ENCODE peak calls at places on chromosomes 6 and 20, in seven cellular contexts. Y is adrenal gland; R is neural progenitor cell; G is prostate gland; B is spleen; S is CD4-positive, alpha-beta memory T cell; J is IMR-90. U is an unnamed sample. For H3K36me3, the result is how much of the 10 kb centered on the place peaks cover.

GRCh38 chr6:132209351-132209750 is 191.9 kb downstream of the MOXD1 start:
- DNase-seq in Y (no peak), R (no peak), G (no peak), B (no peak), S (no peak), J (no peak), U (no peak)

GRCh38 chr6:113049190-113049589 is 702.1 kb downstream of the RFPL4B start:
- DNase-seq in Y (no peak), R (no peak), G (no peak), B (no peak), S (no peak), J (peak), U (no peak)

GRCh38 chr6:17393335-17394191 is at the start of gene CAP2:
- DNase-seq in Y (peak), R (peak), G (peak), B (no peak), S (no peak), J (peak), U (no peak)

GRCh38 chr6:89596056-89596455 is 42.5 kb downstream of the LYRM2 start:
- DNase-seq in Y (no peak), R (no peak), G (no peak), B (no peak), S (no peak), J (no peak), U (peak)

GRCh38 chr6:13762648-13763441 is 51.2 kb upstream of the RANBP9 start:
- DNase-seq in Y (no peak), R (no peak), G (peak), B (no peak), S (peak), J (peak), U (peak)

GRCh38 chr20:13412806-13413445 is 191.9 kb downstream of the ISM1 start:
- DNase-seq in Y (no peak), R (no peak), G (no peak), B (no peak), S (no peak), J (peak), U (no peak)

GRCh38 chr6:104003803-104004516 is 855.8 kb downstream of the HACE1 start:
- DNase-seq in Y (no peak), R (no peak), G (no peak), B (no peak), S (no peak), J (no peak), U (no peak)

GRCh38 chr6:16320533-16321340 is 82.3 kb downstream of the GMPR start:
- DNase-seq in Y (no peak), R (no peak), G (no peak), B (no peak), S (no peak), J (peak), U (no peak)

GRCh38 chr6:55868910-55869479 is 6.4 kb downstream of the BMP5 start:
- DNase-seq in Y (no peak), R (no peak), G (peak), B (no peak), S (no peak), J (peak), U (no peak)

GRCh38 chr20:41437836-41438235 is 71.2 kb upstream of the EMILIN3 start:
- DNase-seq in Y (no peak), R (no peak), G (no peak), B (no peak), S (no peak), J (peak), U (no peak)

GRCh38 chr6:139996253-139996834 is 621.9 kb upstream of the CITED2 start:
- DNase-seq in Y (no peak), R (peak), G (no peak), B (no peak), S (no peak), J (no peak), U (peak)

GRCh38 chr6:110036408-110037302 is 58.5 kb downstream of the GPR6 start:
- DNase-seq in Y (no peak), R (no peak), G (peak), B (no peak), S (no peak), J (no peak), U (no peak)

DNA sequence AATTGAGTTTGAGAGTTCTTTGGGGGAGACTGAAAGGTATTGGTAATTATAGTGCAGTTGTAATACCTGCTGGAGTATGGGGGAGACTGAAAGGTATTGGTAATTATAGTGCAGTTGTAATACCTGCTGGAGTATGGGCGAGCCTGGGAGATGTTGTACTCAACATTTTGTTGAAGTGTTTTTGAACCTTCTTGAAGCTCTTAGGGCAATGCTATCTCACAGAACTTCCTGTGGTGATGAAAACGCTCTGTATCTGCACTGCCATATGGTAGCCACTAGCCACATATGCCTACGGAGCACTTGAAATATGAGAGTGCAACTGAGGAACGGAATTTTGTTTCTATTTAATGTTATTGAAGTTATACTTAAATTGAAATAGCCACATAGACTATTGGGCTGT is 95.1 kb upstream of the HDGFL1 start:
- DNase-seq in Y (no peak), R (no peak), G (no peak), B (no peak), S (no peak), J (no peak), U (no peak)
- H3K27ac ChIP-seq in Y (no peak), R (no peak), G (no peak), B (no peak), S (no peak), J (no peak), U (no peak)

DNA sequence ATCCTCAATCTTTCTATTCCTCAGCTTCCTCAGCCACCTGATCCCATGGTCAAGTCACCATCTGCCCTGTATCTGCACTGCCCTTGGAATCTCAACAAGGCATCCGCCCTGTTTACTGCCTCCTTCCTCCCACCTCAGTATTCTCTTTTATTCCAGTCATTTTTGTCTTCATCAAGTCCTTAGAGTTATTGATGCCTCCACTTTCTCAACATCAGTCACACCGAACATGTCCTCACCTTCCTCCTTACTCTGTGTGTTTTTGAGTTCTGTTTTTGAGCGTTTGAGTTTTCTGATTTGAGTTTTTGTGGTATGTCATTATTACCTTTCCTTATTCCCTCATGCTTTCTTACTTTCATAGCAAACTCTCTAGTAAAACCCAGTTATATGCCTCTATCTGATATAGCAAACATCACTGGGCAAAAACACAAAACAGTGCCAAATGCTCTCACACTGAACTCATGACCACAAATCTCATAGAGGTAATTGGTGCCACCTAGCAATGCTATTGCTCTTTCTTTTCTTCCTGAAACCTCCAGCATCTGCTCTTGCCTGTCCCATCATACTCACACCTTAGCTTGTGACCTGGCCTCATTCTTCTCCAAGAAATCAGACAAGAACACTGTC is 11.8 kb upstream of the GNRH2 start:
- DNase-seq in Y (no peak), R (no peak), G (no peak), B (no peak), S (no peak), J (no peak), U (no peak)
- H3K36me3 ChIP-seq in Y (under half), R (under half), G (under half), B (under half), S (half or more), J (under half), U (half or more)

GRCh38 chr6:54861846-54862616 is 15.5 kb downstream of the FAM83B start:
- DNase-seq in Y (no peak), R (no peak), G (no peak), B (no peak), S (no peak), J (no peak), U (no peak)

GRCh38 chr6:54856137-54856536 is 9.6 kb downstream of the FAM83B start:
- DNase-seq in Y (no peak), R (no peak), G (peak), B (no peak), S (no peak), J (no peak), U (no peak)

GRCh38 chr6:54860739-54861138 is 14.2 kb downstream of the FAM83B start:
- DNase-seq in Y (no peak), R (no peak), G (no peak), B (no peak), S (no peak), J (peak), U (no peak)

GRCh38 chr6:54864272-54864671 is 17.7 kb downstream of the FAM83B start:
- DNase-seq in Y (no peak), R (no peak), G (no peak), B (no peak), S (no peak), J (no peak), U (no peak)

DNA sequence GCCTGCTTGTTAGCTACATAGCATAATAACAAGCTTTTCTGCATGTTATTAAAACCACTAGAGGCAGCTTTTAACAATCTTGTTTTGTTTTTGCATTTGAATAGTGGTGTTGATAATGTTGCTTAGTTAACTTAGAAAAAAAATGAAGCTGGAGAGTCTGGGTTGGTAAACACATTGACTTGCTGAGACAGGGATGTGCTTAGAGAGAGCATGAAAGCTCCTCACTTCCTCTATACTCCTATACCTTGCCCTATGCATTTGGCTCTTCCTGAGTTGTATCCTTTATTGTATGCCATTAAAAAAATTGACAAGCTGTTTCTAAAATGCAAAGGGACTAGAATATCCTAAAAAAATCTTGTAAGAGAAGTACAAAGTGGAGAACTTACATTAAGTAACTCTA is 13.6 kb downstream of the FAM83B start:
- DNase-seq in Y (no peak), R (no peak), G (no peak), B (no peak), S (no peak), J (no peak), U (no peak)
- H3K27ac ChIP-seq in Y (no peak), R (no peak), G (no peak), B (no peak), S (no peak), J (no peak), U (no peak)

GRCh38 chr6:4478098-4478497 is 298.1 kb upstream of the CDYL start:
- DNase-seq in Y (no peak), R (no peak), G (no peak), B (no peak), S (no peak), J (no peak), U (no peak)

GRCh38 chr6:4485735-4486134 is 290.5 kb upstream of the CDYL start:
- DNase-seq in Y (no peak), R (no peak), G (no peak), B (no peak), S (no peak), J (no peak), U (no peak)

GRCh38 chr6:4482461-4482860 is 293.7 kb upstream of the CDYL start:
- DNase-seq in Y (no peak), R (no peak), G (no peak), B (no peak), S (no peak), J (no peak), U (no peak)

GRCh38 chr6:4486543-4487319 is 289.5 kb upstream of the CDYL start:
- DNase-seq in Y (no peak), R (no peak), G (no peak), B (no peak), S (no peak), J (no peak), U (no peak)

GRCh38 chr6:4480788-4481725 is 295.1 kb upstream of the CDYL start:
- DNase-seq in Y (no peak), R (no peak), G (no peak), B (no peak), S (no peak), J (peak), U (no peak)
- H3K36me3 ChIP-seq in Y (under half), R (under half), G (under half), B (under half), S (under half), J (under half), U (under half)

GRCh38 chr6:136506124-136506799 is 44.0 kb downstream of the MAP7 start:
- DNase-seq in Y (no peak), R (no peak), G (peak), B (no peak), S (no peak), J (no peak), U (no peak)
- H3K27ac ChIP-seq in Y (no peak), R (no peak), G (no peak), B (no peak), S (no peak), J (no peak), U (no peak)

GRCh38 chr20:36499211-36499610 is 42.1 kb upstream of the MYL9 start:
- DNase-seq in Y (no peak), R (no peak), G (no peak), B (no peak), S (no peak), J (no peak), U (no peak)
- H3K36me3 ChIP-seq in Y (half or more), R (under half), G (under half), B (under half), S (under half), J (half or more), U (under half)

GRCh38 chr6:37763413-37763812 is 56.1 kb upstream of the ZFAND3 start:
- DNase-seq in Y (no peak), R (no peak), G (no peak), B (no peak), S (no peak), J (no peak), U (no peak)
- H3K27ac ChIP-seq in Y (no peak), R (no peak), G (no peak), B (no peak), S (no peak), J (no peak), U (no peak)

GRCh38 chr20:44203161-44203560 is 7.4 kb downstream of the OSER1 start:
- DNase-seq in Y (no peak), R (no peak), G (no peak), B (no peak), S (no peak), J (peak), U (no peak)
- H3K36me3 ChIP-seq in Y (under half), R (under half), G (under half), B (half or more), S (under half), J (under half), U (half or more)

GRCh38 chr20:59221049-59221748 is 57.6 kb downstream of the ZNF831 start:
- DNase-seq in Y (no peak), R (no peak), G (no peak), B (no peak), S (no peak), J (no peak), U (no peak)

GRCh38 chr20:59221881-59222238 is 58.2 kb downstream of the ZNF831 start:
- DNase-seq in Y (no peak), R (no peak), G (no peak), B (no peak), S (no peak), J (no peak), U (no peak)

GRCh38 chr20:59222982-59223610 is 59.5 kb downstream of the ZNF831 start:
- DNase-seq in Y (no peak), R (peak), G (no peak), B (no peak), S (no peak), J (no peak), U (no peak)

GRCh38 chr20:59223750-59224149 is 60.1 kb downstream of the ZNF831 start:
- DNase-seq in Y (no peak), R (no peak), G (no peak), B (no peak), S (no peak), J (no peak), U (no peak)

DNA sequence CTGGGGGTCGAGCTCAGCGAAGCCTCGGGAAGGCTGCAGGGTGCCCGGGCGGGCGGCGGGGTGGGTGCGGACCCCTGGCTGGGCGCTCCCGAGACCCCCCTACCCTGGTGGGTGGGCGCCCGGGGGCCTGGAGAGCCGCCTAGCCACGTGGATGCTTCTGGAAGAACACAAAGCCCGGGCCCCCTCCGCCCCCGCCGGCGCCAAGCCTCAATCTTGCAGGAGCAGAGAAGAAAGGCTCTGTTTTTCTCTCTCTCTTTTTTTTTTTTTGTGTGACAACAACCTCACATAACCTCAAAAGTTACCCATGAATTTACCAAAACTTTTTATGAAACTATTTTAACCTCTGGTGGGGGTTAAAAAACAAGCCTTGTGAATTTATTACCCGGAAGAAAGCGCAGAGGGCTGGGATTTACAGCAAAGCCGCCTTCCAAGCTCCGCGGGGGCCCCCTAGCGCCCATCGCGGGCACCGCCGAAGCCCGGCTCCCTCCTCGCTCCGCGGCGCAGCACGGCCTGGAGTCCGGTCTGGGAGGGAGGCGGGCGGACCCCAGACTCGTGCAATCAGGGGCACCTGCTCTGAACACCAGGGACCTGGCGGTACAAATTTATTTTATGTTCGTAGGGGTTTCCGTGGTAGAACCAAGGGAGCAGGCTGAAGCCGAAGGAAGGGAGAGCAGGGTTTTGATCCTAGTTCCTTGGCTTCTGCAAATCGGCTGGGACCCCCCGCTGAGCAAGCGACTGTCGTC is 58.8 kb downstream of the ZNF831 start:
- DNase-seq in Y (peak), R (peak), G (peak), B (peak), S (peak), J (peak), U (peak)
- H3K27ac ChIP-seq in Y (peak), R (no peak), G (no peak), B (peak), S (peak), J (no peak), U (no peak)